ENCODE peak calls at places on chromosomes 5 and 9, in four cellular contexts. S is GM12878, L is H1, O is K562. V is an unnamed sample.

GRCh38 chr5:59174248-59174844 is 591.5 kb downstream of the RAB3C start:
- DNase-seq in S (no peak), L (no peak), O (peak), V (peak)

GRCh38 chr5:180704362-180704761 is 35.5 kb downstream of the OR2Y1 start:
- DNase-seq in O (peak), S (no peak), L (no peak), V (peak)

GRCh38 chr9:13324988-13325387 is 45.5 kb upstream of the MPDZ start:
- DNase-seq in O (no peak), L (no peak), S (no peak), V (no peak)

GRCh38 chr5:122062205-122062604 is 15.9 kb downstream of the LOX start:
- DNase-seq in L (no peak), O (no peak), S (no peak), V (no peak)

GRCh38 chr5:6745706-6746217 is 32.5 kb downstream of the TENT4A start:
- DNase-seq in O (peak), S (no peak), L (no peak), V (peak)

GRCh38 chr9:36341936-36342577 is 58.0 kb downstream of the RNF38 start:
- DNase-seq in L (no peak), O (no peak), S (no peak), V (no peak)

GRCh38 chr9:108117775-108118174 is 628.2 kb upstream of the KLF4 start:
- DNase-seq in O (no peak), S (no peak), L (no peak), V (no peak)

GRCh38 chr9:136342191-136343120 is 15.1 kb downstream of the GPSM1 start:
- DNase-seq in L (peak), S (peak), O (peak), V (peak)

GRCh38 chr9:127154390-127155191 is 32.2 kb upstream of the ANGPTL2 start:
- DNase-seq in O (no peak), S (peak), L (peak), V (peak)

GRCh38 chr9:6945871-6946270 is 188.1 kb downstream of the KDM4C start:
- DNase-seq in S (no peak), L (no peak), O (no peak), V (no peak)

GRCh38 chr5:163312598-163312997 is 124.8 kb upstream of the CCNG1 start:
- DNase-seq in O (no peak), L (no peak), S (no peak), V (no peak)

GRCh38 chr9:107395126-107395525 is 94.4 kb downstream of the KLF4 start:
- DNase-seq in L (no peak), S (no peak), O (no peak), V (no peak)

GRCh38 chr9:120713257-120714087 is 798 bp downstream of the MEGF9 start:
- DNase-seq in O (peak), L (peak), S (no peak), V (no peak)

GRCh38 chr9:107481035-107481434 is 8.5 kb downstream of the KLF4 start:
- DNase-seq in S (no peak), O (no peak), L (no peak), V (no peak)

GRCh38 chr9:96585426-96585825 is 34.2 kb downstream of the CDC14B start:
- DNase-seq in L (no peak), S (no peak), O (no peak), V (no peak)

GRCh38 chr9:112853882-112854585 is 36.6 kb downstream of the SLC46A2 start:
- DNase-seq in S (no peak), O (no peak), L (no peak), V (no peak)

GRCh38 chr9:17082343-17082742 is 52.5 kb upstream of the CNTLN start:
- DNase-seq in S (no peak), O (no peak), L (peak), V (peak)

GRCh38 chr5:154364845-154365244 is 81.0 kb upstream of the SAP30L start:
- DNase-seq in S (no peak), O (no peak), L (no peak), V (no peak)

GRCh38 chr5:135829681-135830383 is 4.6 kb upstream of the SLC25A48 start:
- DNase-seq in S (no peak), O (peak), L (peak), V (peak)

GRCh38 chr9:126164796-126165525 is 161.7 kb upstream of the MVB12B start:
- DNase-seq in L (peak), O (no peak), S (no peak), V (no peak)

GRCh38 chr5:14395411-14395810 is 186.2 kb upstream of the OTULINL start:
- DNase-seq in O (no peak), L (no peak), S (no peak), V (no peak)

GRCh38 chr5:28328691-28329090 is 1290.3 kb upstream of the CDH9 start:
- DNase-seq in S (no peak), L (no peak), O (no peak), V (no peak)

GRCh38 chr5:82620957-82621600 is 342.9 kb upstream of the RPS23 start:
- DNase-seq in S (no peak), L (no peak), O (no peak), V (no peak)

GRCh38 chr5:103435136-103435914 is 127.3 kb downstream of the NUDT12 start:
- DNase-seq in L (no peak), S (no peak), O (no peak), V (no peak)

GRCh38 chr5:116740771-116741170 is 166.1 kb upstream of the SEMA6A start:
- DNase-seq in S (no peak), L (no peak), O (no peak), V (no peak)

GRCh38 chr9:137743695-137744094 is 124.9 kb downstream of the EHMT1 start:
- DNase-seq in S (no peak), O (no peak), L (no peak), V (no peak)

GRCh38 chr5:89556215-89557009 is 673.4 kb upstream of the MEF2C start:
- DNase-seq in L (no peak), O (peak), S (no peak), V (peak)

GRCh38 chr5:9505215-9505614 is 40.7 kb downstream of the SEMA5A start:
- DNase-seq in L (no peak), S (no peak), O (no peak), V (peak)

GRCh38 chr9:135209852-135210251 is 122.4 kb downstream of the OLFM1 start:
- DNase-seq in S (no peak), O (no peak), L (no peak), V (peak)

GRCh38 chr5:66246621-66247020 is 102.5 kb downstream of the SREK1 start:
- DNase-seq in L (no peak), S (no peak), O (no peak), V (peak)

GRCh38 chr9:84325347-84325982 is 15.1 kb downstream of the SLC28A3 start:
- DNase-seq in O (no peak), S (no peak), L (no peak), V (peak)

GRCh38 chr5:154713615-154714125 is 41.5 kb upstream of the LARP1 start:
- DNase-seq in O (no peak), S (no peak), L (no peak), V (peak)

GRCh38 chr9:93635186-93636107 is 59.1 kb downstream of the PHF2 start:
- DNase-seq in O (no peak), S (no peak), L (no peak), V (no peak)

DNA sequence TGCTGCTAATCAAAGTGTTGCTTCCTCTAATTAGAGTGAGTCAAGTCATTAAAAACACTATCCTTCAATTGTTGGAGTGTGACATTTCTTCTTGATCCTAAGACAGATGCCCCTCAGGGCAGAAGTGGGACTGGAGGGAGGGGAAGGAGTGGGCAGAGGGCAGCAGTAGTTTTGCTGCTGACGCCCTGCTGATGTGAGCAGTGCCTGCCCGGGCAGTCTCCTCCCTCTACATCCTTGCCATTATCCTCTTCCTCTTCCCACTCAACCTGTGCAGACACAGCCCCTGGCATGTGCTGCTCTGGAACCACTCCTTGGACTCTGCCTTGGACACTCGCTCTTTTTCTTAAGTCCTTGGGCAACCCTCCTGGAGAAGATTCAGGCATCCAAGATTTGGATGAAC is 232.5 kb downstream of the HSPA4 start:
- DNase-seq in S (no peak), O (no peak), L (no peak), V (no peak)
- TF ChIP-seq CHD1 in S (no peak), O (no peak), L (no peak), V (no peak)

DNA sequence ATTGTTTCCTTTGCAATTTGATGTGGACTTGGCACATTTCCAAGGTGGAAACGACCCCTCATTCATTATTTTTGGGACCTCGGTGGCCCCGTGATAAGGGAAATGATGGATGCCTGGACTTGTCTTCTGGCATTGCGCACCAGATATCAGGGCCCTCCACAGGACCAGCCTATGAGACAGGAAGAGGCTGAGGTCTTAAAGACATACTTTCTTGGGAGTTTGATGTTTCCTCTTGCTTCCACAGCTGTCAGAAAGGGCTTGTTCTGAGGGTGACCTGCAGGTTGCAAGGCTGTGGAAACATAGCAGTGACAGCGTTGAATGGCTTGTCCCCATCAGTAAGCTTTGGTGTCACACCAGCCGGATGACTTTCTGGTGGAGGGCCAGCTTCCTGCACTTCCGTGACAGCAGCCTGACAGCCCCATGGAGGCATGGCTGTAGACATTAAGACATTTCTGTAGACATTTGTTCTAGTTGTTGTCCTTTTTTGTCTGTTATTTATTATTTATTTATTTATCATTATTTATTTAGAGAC is 143.2 kb downstream of the C9orf152 start:
- DNase-seq in L (no peak), O (no peak), S (no peak), V (no peak)
- TF ChIP-seq CEBPB in L (no peak), O (no peak), S (no peak), V (no peak)

DNA sequence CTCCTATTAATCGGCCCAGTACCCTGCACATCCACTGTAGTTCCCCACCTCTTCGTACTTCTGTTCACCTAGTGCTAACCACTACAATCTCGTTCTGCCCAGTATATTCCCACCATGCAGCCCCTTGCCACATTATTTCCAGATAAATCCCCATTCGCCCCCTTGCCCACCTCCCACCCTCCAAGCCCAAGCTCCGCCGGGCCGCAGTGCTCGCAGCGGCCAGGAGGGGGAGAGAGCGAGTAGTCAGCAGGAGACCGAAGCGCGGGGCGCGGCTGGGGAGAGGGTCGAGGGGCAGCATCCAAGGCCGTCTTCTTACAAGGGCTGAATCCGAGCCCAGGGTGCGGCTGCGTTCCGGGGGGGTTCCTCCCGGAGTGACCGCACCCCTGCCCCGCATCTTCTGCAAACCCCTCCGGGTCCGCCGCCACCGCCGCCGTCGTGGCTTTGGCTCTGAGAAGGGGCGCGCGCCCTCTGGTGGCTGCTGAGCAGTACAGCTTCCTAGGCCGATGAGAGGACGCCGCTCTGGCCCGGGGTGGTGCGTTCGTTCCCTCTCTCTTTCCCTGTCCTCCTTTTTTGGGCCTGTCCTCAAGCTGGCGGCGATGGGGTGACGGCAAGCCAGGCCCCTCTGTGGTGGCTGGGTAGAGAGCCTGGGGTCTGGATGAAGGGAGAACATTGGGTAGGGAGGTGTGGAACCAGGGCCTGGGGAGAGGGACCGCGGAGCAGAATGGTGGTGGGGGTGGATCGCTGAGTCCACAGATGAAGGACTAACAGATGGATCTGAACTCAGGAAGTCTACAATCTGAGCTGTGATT is 30.0 kb upstream of the PSD2 start:
- DNase-seq in S (no peak), L (peak), O (peak), V (peak)
- TF ChIP-seq CHD1 in S (peak), L (no peak), O (no peak), V (no peak)

DNA sequence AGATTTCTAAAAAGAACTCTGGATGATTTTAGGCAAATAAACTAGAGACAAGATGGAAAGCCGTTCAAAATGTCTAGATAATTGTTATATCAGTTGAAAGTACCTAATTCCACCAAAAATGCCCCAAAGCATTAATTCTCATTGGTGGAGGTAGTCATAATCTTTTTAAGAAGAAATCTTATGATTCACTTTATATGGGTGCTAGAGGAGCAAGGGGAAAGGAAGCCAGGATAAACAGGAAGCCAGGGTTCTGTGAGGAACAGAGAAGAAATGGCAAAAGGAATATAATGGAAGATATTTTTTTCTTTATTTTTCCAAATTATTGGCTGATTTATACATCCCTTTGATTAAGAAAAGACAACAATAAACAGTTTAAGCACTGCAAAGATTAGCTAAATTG is 7.8 kb downstream of the YIPF5 start:
- DNase-seq in L (no peak), O (no peak), S (no peak), V (peak)
- TF ChIP-seq CEBPB in L (no peak), O (no peak), S (no peak), V (no peak)

DNA sequence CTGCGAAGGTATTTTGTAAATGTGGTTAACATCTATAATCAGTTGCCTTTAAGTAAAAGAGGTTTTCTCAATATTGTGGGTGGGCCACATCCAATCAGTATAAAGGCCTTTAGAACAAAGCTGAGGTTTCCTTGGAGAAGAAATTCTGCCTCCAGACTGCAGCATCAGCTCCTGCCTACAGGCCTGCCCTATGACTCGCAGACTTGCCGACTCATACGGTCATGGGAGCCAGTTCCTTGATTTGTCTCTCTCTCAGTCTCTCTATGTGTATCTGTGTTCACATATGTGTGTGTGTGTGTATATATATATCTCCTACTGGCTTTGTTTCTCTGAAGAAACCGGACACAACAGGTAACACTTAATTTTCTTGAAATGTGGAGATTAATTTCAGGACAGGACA is 45.3 kb downstream of the SLC36A1 start:
- DNase-seq in L (no peak), S (no peak), O (no peak), V (peak)
- TF ChIP-seq CHD1 in L (no peak), S (no peak), O (no peak), V (no peak)